ENCODE peak calls at places on chromosomes 11 and 22, in ten cellular contexts. N is brain microvascular endothelial cell, I is kidney, J is A549, Z is endothelial cell of umbilical vein, P is heart left ventricle, M is heart right ventricle, R is IMR-90, G is stomach, X is fibroblast of villous mesenchyme. F is an unnamed sample.

GRCh38 chr11:120212259-120212888 is 1.5 kb downstream of the OAF start:
- DNase-seq in I (peak), R (peak), J (no peak), Z (peak), N (no peak), P (peak), G (no peak), M (no peak), X (peak), F (no peak)

GRCh38 chr22:21762712-21763581 is 27.4 kb upstream of the YPEL1 start:
- DNase-seq in G (no peak), X (no peak), M (no peak), Z (no peak), P (no peak), J (no peak), N (no peak), R (no peak), I (no peak), F (peak)

GRCh38 chr11:13035711-13036110 is 26.6 kb downstream of the RASSF10 start:
- DNase-seq in I (no peak), P (no peak), M (no peak), Z (no peak), R (no peak), J (no peak), N (no peak), G (no peak), X (no peak), F (no peak)

GRCh38 chr11:1854949-1855885 is 2.3 kb downstream of the LSP1 start:
- DNase-seq in J (no peak), R (no peak), Z (no peak), M (no peak), G (no peak), X (no peak), I (peak), P (no peak), N (no peak), F (no peak)

GRCh38 chr11:76690736-76691135 is 20.2 kb upstream of the LRRC32 start:
- DNase-seq in J (no peak), G (no peak), R (peak), X (peak), P (no peak), M (no peak), Z (no peak), I (no peak), N (no peak), F (peak)

GRCh38 chr11:94638902-94639373 is 71.8 kb downstream of the PIWIL4 start:
- DNase-seq in Z (peak), G (no peak), R (peak), N (peak), M (no peak), P (no peak), J (no peak), I (no peak), X (peak), F (peak)

GRCh38 chr11:10058356-10058755 is 235.7 kb downstream of the SBF2 start:
- DNase-seq in N (no peak), Z (no peak), M (no peak), J (no peak), X (no peak), G (no peak), I (no peak), P (no peak), R (peak), F (peak)

GRCh38 chr11:963852-964251 is 38.2 kb downstream of the AP2A2 start:
- DNase-seq in X (no peak), N (no peak), J (no peak), G (no peak), R (no peak), P (peak), Z (no peak), I (no peak), M (no peak), F (no peak)

GRCh38 chr11:128555606-128556005 is 31.8 kb downstream of the ETS1 start:
- DNase-seq in I (no peak), X (peak), P (no peak), G (no peak), M (no peak), J (peak), R (no peak), Z (peak), N (no peak), F (peak)

GRCh38 chr11:99781074-99781473 is 760.3 kb downstream of the CNTN5 start:
- DNase-seq in Z (no peak), I (no peak), J (no peak), R (no peak), X (peak), N (no peak), M (no peak), G (no peak), P (no peak), F (peak)

GRCh38 chr11:10272132-10272531 is 21.9 kb downstream of the SBF2 start:
- DNase-seq in I (no peak), P (no peak), N (no peak), G (no peak), X (peak), R (peak), Z (no peak), J (no peak), M (no peak), F (no peak)

GRCh38 chr11:122807731-122808485 is 30.4 kb upstream of the CRTAM start:
- DNase-seq in Z (no peak), X (peak), I (no peak), P (no peak), G (no peak), R (peak), N (no peak), J (no peak), M (no peak), F (peak)

GRCh38 chr11:121881806-121882205 is 234.2 kb downstream of the BLID start:
- DNase-seq in P (no peak), J (no peak), M (no peak), R (peak), G (no peak), Z (no peak), N (peak), I (no peak), X (peak), F (peak)

GRCh38 chr11:78350646-78351165 is 66.9 kb downstream of the GAB2 start:
- DNase-seq in J (no peak), M (no peak), P (no peak), I (no peak), N (no peak), R (peak), G (no peak), Z (peak), X (peak), F (peak)

GRCh38 chr11:76669901-76670474 is 559 bp downstream of the LRRC32 start:
- DNase-seq in J (no peak), G (no peak), N (peak), M (peak), I (peak), X (peak), P (peak), R (peak), Z (peak), F (peak)

GRCh38 chr22:24189249-24190158 is 8.2 kb downstream of the SUSD2 start:
- DNase-seq in N (peak), G (peak), R (peak), I (peak), X (peak), Z (peak), M (peak), P (peak), J (peak), F (peak)

GRCh38 chr11:90364527-90364926 is 141.7 kb upstream of the CHORDC1 start:
- DNase-seq in J (no peak), I (no peak), M (no peak), R (no peak), P (no peak), Z (no peak), X (no peak), N (no peak), G (no peak), F (no peak)

GRCh38 chr11:120816176-120816575 is 207.7 kb upstream of the TBCEL start:
- DNase-seq in R (no peak), N (no peak), M (no peak), P (no peak), G (no peak), Z (no peak), J (no peak), I (no peak), X (no peak), F (no peak)

GRCh38 chr22:40628354-40629042 is 8.0 kb downstream of the MRTFA start:
- DNase-seq in Z (no peak), G (no peak), X (no peak), I (no peak), M (no peak), P (no peak), R (peak), N (no peak), J (no peak), F (peak)

GRCh38 chr22:38428714-38429113 is 26.3 kb downstream of the KCNJ4 start:
- DNase-seq in X (no peak), I (no peak), R (no peak), Z (no peak), M (no peak), P (no peak), G (no peak), J (no peak), N (no peak), F (no peak)
- H3K4me3 ChIP-seq in X (no peak), I (no peak), R (no peak), Z (no peak), M (no peak), P (no peak), G (no peak), J (no peak), N (no peak), F (no peak)

GRCh38 chr11:67273260-67273990 is 7.2 kb downstream of the GRK2 start:
- DNase-seq in P (peak), I (peak), J (no peak), N (no peak), G (peak), R (no peak), M (peak), Z (no peak), X (no peak), F (no peak)
- TF ChIP-seq CTCF in P (no peak), I (no peak), J (no peak), N (no peak), G (no peak), R (no peak), M (no peak), Z (no peak), X (no peak), F (no peak)

GRCh38 chr11:35419713-35420333 is 465 bp upstream of the SLC1A2 start:
- DNase-seq in X (no peak), P (no peak), R (no peak), M (peak), Z (no peak), I (peak), G (no peak), J (no peak), N (no peak), F (peak)

GRCh38 chr11:35415488-35415887 is 3.9 kb downstream of the SLC1A2 start:
- DNase-seq in N (no peak), M (no peak), Z (no peak), J (no peak), P (no peak), I (no peak), G (no peak), R (no peak), X (no peak), F (no peak)

GRCh38 chr11:35418282-35418846 is 994 bp downstream of the SLC1A2 start:
- DNase-seq in R (no peak), J (peak), I (no peak), P (no peak), Z (no peak), N (no peak), M (no peak), G (no peak), X (no peak), F (no peak)

GRCh38 chr11:35420371-35420770 is 1.0 kb upstream of the SLC1A2 start:
- DNase-seq in M (peak), J (no peak), N (no peak), G (peak), P (no peak), R (no peak), X (no peak), Z (no peak), I (no peak), F (no peak)

GRCh38 chr11:35418847-35419712 is at the start of gene SLC1A2:
- DNase-seq in R (peak), X (peak), N (no peak), Z (no peak), P (peak), G (no peak), I (no peak), M (peak), J (peak), F (peak)
- H3K4me3 ChIP-seq in R (peak), X (peak), N (peak), Z (no peak), P (peak), G (peak), I (peak), M (peak), J (peak), F (peak)

DNA sequence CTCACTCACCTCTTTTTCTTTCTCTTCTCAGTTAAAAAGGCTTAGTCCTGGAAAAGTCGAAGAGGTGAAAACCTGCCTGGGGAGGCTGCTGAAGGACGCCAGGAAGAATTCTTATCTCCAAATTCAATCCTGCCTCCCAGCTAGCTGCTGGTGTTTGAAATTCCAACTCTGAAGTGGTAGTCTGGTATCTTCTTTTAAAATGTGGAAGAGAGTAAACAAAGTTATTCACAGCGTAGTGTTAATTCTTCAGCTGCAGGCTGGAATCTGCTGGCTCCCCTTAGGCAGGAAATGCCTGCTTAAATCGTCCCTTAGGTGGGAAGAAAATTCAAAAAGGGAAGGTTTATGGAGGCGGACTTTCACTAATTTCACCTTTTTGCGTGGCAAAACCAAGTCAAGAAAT is 439.0 kb upstream of the CCDC90B start:
- DNase-seq in X (peak), N (no peak), Z (no peak), G (no peak), P (no peak), I (no peak), R (no peak), J (no peak), M (no peak), F (no peak)
- TF ChIP-seq CTCF in X (no peak), N (no peak), Z (no peak), G (no peak), P (no peak), I (no peak), R (no peak), J (no peak), M (no peak), F (no peak)

DNA sequence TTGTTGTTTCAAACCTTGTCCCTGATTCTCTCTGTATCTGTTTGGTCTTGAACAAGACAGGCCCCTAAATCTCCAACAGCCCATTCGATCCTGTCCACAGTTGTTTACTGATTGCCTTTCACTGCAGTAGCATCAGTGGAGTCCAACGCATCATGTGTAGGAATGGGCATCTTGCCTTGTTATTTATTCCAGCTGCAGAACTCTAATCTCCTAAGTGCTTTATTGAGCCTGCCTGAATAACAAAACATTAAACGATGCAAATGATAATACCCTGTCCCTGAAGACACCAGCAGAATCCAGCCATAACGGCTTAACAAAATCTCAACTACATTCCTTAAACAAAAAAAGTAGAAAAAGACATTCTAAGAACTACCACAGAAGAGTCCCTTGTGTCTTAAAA is 50.1 kb downstream of the SLC35F2 start:
- DNase-seq in P (no peak), G (no peak), J (no peak), R (no peak), N (no peak), X (no peak), M (no peak), I (no peak), Z (no peak), F (no peak)
- H3K4me3 ChIP-seq in P (no peak), G (no peak), J (no peak), R (no peak), N (no peak), X (no peak), M (no peak), I (no peak), Z (no peak), F (no peak)

GRCh38 chr22:45090364-45090960 is 73.3 kb upstream of the NUP50 start:
- DNase-seq in J (peak), M (no peak), X (peak), Z (no peak), N (peak), I (no peak), G (peak), P (no peak), R (peak), F (peak)
- TF ChIP-seq CTCF in J (no peak), M (no peak), X (peak), Z (no peak), N (peak), I (no peak), G (no peak), P (no peak), R (no peak), F (peak)

GRCh38 chr11:19071255-19071654 is 10.7 kb upstream of the MRGPRX2 start:
- DNase-seq in X (peak), G (peak), I (peak), M (peak), N (peak), R (peak), P (peak), Z (peak), J (peak), F (peak)
- H3K4me3 ChIP-seq in X (peak), G (peak), I (peak), M (no peak), N (peak), R (peak), P (no peak), Z (no peak), J (peak), F (peak)

DNA sequence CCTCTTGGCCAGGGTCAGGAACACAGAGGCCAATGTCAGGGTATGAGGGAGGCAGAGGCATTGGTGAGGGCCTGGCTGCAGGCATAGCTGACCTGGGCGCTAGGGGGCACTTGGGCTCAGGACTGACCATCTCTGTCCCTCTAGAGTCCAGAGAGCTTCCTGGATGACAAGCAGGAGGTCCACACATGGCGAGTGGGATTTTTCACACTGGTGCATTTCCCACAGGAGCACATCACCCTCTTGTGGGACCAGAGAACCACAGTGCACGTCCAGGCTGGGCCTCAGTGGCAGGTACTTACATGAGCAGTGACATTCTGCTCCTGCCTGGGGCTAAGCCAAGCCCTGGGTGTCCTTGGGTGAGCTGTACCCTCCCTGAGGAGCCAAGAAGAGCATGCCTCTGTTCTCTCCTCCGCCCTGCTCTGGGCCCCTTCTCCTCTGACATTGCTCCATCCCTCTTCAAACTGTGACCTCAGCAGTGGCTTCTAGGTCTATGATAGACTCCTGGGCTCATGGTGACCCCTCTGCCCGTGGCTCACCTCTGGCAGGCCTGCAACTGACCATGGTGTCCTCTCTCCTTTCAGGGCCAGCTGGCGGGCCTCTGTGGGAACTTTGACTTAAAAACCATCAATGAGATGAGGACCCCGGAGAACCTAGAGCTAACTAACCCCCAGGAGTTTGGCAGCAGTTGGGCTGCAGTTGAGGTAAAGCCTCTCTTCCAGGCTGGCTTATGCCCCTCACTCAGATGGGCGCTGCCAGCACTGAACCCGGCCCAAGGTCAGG is 46.6 kb downstream of the OTOG start:
- DNase-seq in J (no peak), X (no peak), Z (no peak), M (no peak), R (no peak), I (peak), N (no peak), G (no peak), P (no peak), F (no peak)
- TF ChIP-seq CTCF in J (no peak), X (no peak), Z (no peak), M (no peak), R (no peak), I (no peak), N (no peak), G (no peak), P (no peak), F (no peak)

GRCh38 chr11:46295312-46295995 is 18.0 kb downstream of the CREB3L1 start:
- DNase-seq in P (peak), M (peak), Z (peak), N (peak), I (peak), X (peak), G (peak), J (no peak), R (peak), F (peak)

GRCh38 chr11:46298699-46299424 is 21.4 kb downstream of the CREB3L1 start:
- DNase-seq in R (peak), G (no peak), Z (no peak), J (peak), N (peak), M (no peak), I (no peak), X (peak), P (no peak), F (peak)

GRCh38 chr11:46295996-46296519 is 18.6 kb downstream of the CREB3L1 start:
- DNase-seq in Z (no peak), R (no peak), G (no peak), N (no peak), M (no peak), J (no peak), P (no peak), I (peak), X (no peak), F (peak)

GRCh38 chr11:46294365-46295309 is 17.2 kb downstream of the CREB3L1 start:
- DNase-seq in G (peak), Z (no peak), M (no peak), X (peak), J (no peak), I (peak), P (no peak), R (peak), N (peak), F (peak)

GRCh38 chr11:46296520-46297448 is 19.3 kb downstream of the CREB3L1 start:
- DNase-seq in G (no peak), R (peak), N (peak), P (peak), M (peak), X (peak), I (peak), J (no peak), Z (peak), F (peak)
- H3K4me3 ChIP-seq in G (peak), R (no peak), N (no peak), P (peak), M (peak), X (peak), I (no peak), J (no peak), Z (no peak), F (peak)